ENCODE peak calls at places on chromosome 17, in seven cellular contexts. I, U, W, Y, T, E and A are unnamed samples. For H3K36me3, the result is how much of the 10 kb centered on the place peaks cover.

GRCh38 chr17:52064791-52065211 is 93.7 kb downstream of the CA10 start:
- DNase-seq in I (no peak), U (no peak), W (no peak), Y (no peak), T (no peak), E (no peak), A (no peak)

GRCh38 chr17:48472485-48473281 is 42.7 kb upstream of the SKAP1 start:
- DNase-seq in I (peak), U (no peak), W (no peak), Y (no peak), T (no peak), E (peak), A (no peak)

GRCh38 chr17:44911133-44912001 is 3.9 kb downstream of the GFAP start:
- DNase-seq in I (peak), U (peak), W (peak), Y (no peak), T (peak), E (peak), A (no peak)

GRCh38 chr17:33989357-33990148 is 265.5 kb upstream of the CCL2 start:
- DNase-seq in I (no peak), U (no peak), W (no peak), Y (no peak), T (no peak), E (no peak), A (no peak)

GRCh38 chr17:50944054-50944901 is 78.1 kb upstream of the TOB1 start:
- DNase-seq in I (peak), U (peak), W (peak), Y (no peak), T (peak), E (peak), A (peak)

GRCh38 chr17:61128671-61129115 is 270.9 kb upstream of the TBX2 start:
- DNase-seq in I (peak), U (no peak), W (no peak), Y (no peak), T (no peak), E (no peak), A (no peak)

GRCh38 chr17:28372203-28372944 is 880 bp downstream of the SARM1 start:
- DNase-seq in I (peak), U (peak), W (no peak), Y (no peak), T (no peak), E (no peak), A (no peak)

GRCh38 chr17:5785867-5786509 is 201.7 kb upstream of the NLRP1 start:
- DNase-seq in I (peak), U (no peak), W (no peak), Y (no peak), T (no peak), E (no peak), A (no peak)

GRCh38 chr17:74922694-74923537 is at the start of gene USH1G:
- DNase-seq in I (no peak), U (peak), W (no peak), Y (no peak), T (no peak), E (peak), A (no peak)

GRCh38 chr17:59542960-59543635 is 22.3 kb upstream of the DHX40 start:
- DNase-seq in I (no peak), U (no peak), W (no peak), Y (no peak), T (no peak), E (no peak), A (no peak)

GRCh38 chr17:40327735-40328385 is 18.9 kb downstream of the RARA start:
- DNase-seq in I (no peak), U (no peak), W (peak), Y (no peak), T (peak), E (no peak), A (no peak)
- H3K4me3 ChIP-seq in I (no peak), U (no peak), W (no peak), Y (no peak), T (no peak), E (no peak), A (no peak)

GRCh38 chr17:39639043-39639442 is 2.1 kb downstream of the STARD3 start:
- DNase-seq in I (no peak), U (no peak), W (no peak), Y (no peak), T (no peak), E (no peak), A (no peak)

GRCh38 chr17:39636587-39636926 is 387 bp upstream of the STARD3 start:
- DNase-seq in I (no peak), U (no peak), W (no peak), Y (no peak), T (no peak), E (no peak), A (no peak)

GRCh38 chr17:39638317-39638716 is 1.4 kb downstream of the STARD3 start:
- DNase-seq in I (no peak), U (no peak), W (no peak), Y (no peak), T (no peak), E (no peak), A (no peak)

GRCh38 chr17:39635614-39636176 is 1.2 kb upstream of the STARD3 start:
- DNase-seq in I (no peak), U (no peak), W (no peak), Y (no peak), T (no peak), E (no peak), A (no peak)

GRCh38 chr17:39636927-39637736 is at the start of gene STARD3:
- DNase-seq in I (peak), U (peak), W (peak), Y (no peak), T (peak), E (peak), A (peak)
- TF ChIP-seq CTCF in I (peak), U (no peak), W (no peak), Y (peak), T (peak), E (no peak), A (peak)

DNA sequence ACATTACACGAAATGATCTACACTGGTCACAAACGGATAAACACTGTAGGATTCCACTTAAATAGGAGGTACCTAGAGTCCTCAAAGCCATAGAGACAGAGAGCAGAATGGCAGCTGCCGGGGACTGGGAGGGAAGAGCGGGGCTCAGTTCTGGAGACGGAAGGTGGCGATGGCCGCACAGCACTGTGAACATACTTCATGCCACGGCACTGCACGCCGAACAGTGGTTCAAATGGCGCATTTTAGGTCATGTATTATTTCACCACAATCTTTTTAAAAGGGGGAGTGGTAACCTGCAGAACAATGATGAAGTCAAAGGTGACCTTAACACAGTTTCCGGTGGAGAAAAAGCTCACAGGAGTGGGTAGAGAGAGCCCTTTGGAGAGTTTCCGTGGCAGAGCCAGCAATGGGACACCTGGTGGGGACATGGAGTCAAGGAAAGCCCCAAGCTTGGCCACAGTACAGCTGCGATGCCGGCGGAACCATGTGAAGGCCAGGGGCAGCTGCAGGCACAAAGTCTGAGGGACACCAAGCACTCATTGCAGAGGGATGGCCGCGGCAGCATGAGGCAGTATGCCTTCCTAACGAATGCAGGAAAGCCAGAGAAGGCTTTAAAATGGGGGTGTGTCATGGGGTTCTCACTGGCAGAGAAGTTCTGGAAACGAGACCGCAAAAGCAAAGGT is 7.4 kb downstream of the FLCN start:
- DNase-seq in I (no peak), U (peak), W (no peak), Y (no peak), T (no peak), E (no peak), A (no peak)
- H3K36me3 ChIP-seq in I (half or more), U (half or more), W (half or more), Y (under half), T (under half), E (under half), A (half or more)

GRCh38 chr17:1110844-1111598 is 68.8 kb downstream of the ABR start:
- DNase-seq in I (peak), U (peak), W (peak), Y (peak), T (no peak), E (peak), A (peak)
- H3K4me3 ChIP-seq in I (no peak), U (no peak), W (no peak), Y (no peak), T (no peak), E (no peak), A (no peak)